ENCODE peak calls at places on chromosomes 5 and 9, in seven cellular contexts. One of them, this sample, is unnamed.

GRCh38 chr5:52915176-52915875 is 73.8 kb upstream of the ITGA2 start:
- DNase-seq in HEK293T: peak
- DNase-seq in globus pallidus: peak
- DNase-seq in ELR: peak
- DNase-seq in HFFc6: peak
- DNase-seq in effector CD4-positive, alpha-beta T cell: peak
- DNase-seq in left kidney: peak
- DNase-seq in this sample: peak

GRCh38 chr5:93078082-93079038 is 502.7 kb downstream of the NR2F1-AS1 start:
- DNase-seq in HFFc6: peak
- DNase-seq in ELR: peak
- DNase-seq in effector CD4-positive, alpha-beta T cell: no peak
- DNase-seq in HEK293T: no peak
- DNase-seq in left kidney: peak
- DNase-seq in globus pallidus: peak
- DNase-seq in this sample: no peak

GRCh38 chr5:76372320-76373054 is 30.6 kb upstream of the IQGAP2 start:
- DNase-seq in HFFc6: peak
- DNase-seq in effector CD4-positive, alpha-beta T cell: no peak
- DNase-seq in left kidney: no peak
- DNase-seq in HEK293T: no peak
- DNase-seq in ELR: peak
- DNase-seq in globus pallidus: no peak
- DNase-seq in this sample: no peak

GRCh38 chr5:81326554-81326953 is 25.2 kb downstream of the ZCCHC9 start:
- DNase-seq in globus pallidus: no peak
- DNase-seq in left kidney: no peak
- DNase-seq in HFFc6: no peak
- DNase-seq in HEK293T: no peak
- DNase-seq in ELR: peak
- DNase-seq in effector CD4-positive, alpha-beta T cell: no peak
- DNase-seq in this sample: no peak

GRCh38 chr5:19885040-19885824 is 102.8 kb downstream of the CDH18 start:
- DNase-seq in ELR: no peak
- DNase-seq in HEK293T: no peak
- DNase-seq in effector CD4-positive, alpha-beta T cell: no peak
- DNase-seq in left kidney: no peak
- DNase-seq in HFFc6: no peak
- DNase-seq in globus pallidus: no peak
- DNase-seq in this sample: no peak

GRCh38 chr5:584846-585245 is 27.3 kb upstream of the CEP72 start:
- DNase-seq in HFFc6: no peak
- DNase-seq in effector CD4-positive, alpha-beta T cell: no peak
- DNase-seq in ELR: no peak
- DNase-seq in HEK293T: no peak
- DNase-seq in left kidney: no peak
- DNase-seq in globus pallidus: no peak
- DNase-seq in this sample: no peak

GRCh38 chr9:121280715-121281613 is 13.0 kb downstream of the GSN start:
- DNase-seq in HEK293T: no peak
- DNase-seq in globus pallidus: no peak
- DNase-seq in left kidney: no peak
- DNase-seq in effector CD4-positive, alpha-beta T cell: no peak
- DNase-seq in ELR: no peak
- DNase-seq in HFFc6: no peak
- DNase-seq in this sample: no peak

GRCh38 chr5:56206126-56206525 is 27.0 kb downstream of the ANKRD55 start:
- DNase-seq in HEK293T: no peak
- DNase-seq in HFFc6: peak
- DNase-seq in globus pallidus: no peak
- DNase-seq in left kidney: no peak
- DNase-seq in effector CD4-positive, alpha-beta T cell: no peak
- DNase-seq in ELR: peak
- DNase-seq in this sample: no peak

GRCh38 chr5:143355710-143356109 is 47.8 kb downstream of the NR3C1 start:
- DNase-seq in HEK293T: peak
- DNase-seq in left kidney: peak
- DNase-seq in ELR: peak
- DNase-seq in effector CD4-positive, alpha-beta T cell: peak
- DNase-seq in HFFc6: peak
- DNase-seq in globus pallidus: peak
- DNase-seq in this sample: peak

GRCh38 chr5:55226934-55227737 is at the start of gene MCIDAS:
- DNase-seq in HFFc6: no peak
- DNase-seq in effector CD4-positive, alpha-beta T cell: peak
- DNase-seq in left kidney: peak
- DNase-seq in ELR: peak
- DNase-seq in HEK293T: peak
- DNase-seq in globus pallidus: no peak
- DNase-seq in this sample: no peak

GRCh38 chr9:32704343-32704742 is 68.9 kb upstream of the TAF1L start:
- DNase-seq in effector CD4-positive, alpha-beta T cell: no peak
- DNase-seq in left kidney: no peak
- DNase-seq in HFFc6: no peak
- DNase-seq in HEK293T: no peak
- DNase-seq in ELR: no peak
- DNase-seq in globus pallidus: no peak
- DNase-seq in this sample: no peak

GRCh38 chr9:133802256-133802655 is 64.1 kb upstream of the SARDH start:
- DNase-seq in HEK293T: no peak
- DNase-seq in HFFc6: no peak
- DNase-seq in effector CD4-positive, alpha-beta T cell: no peak
- DNase-seq in globus pallidus: no peak
- DNase-seq in ELR: no peak
- DNase-seq in left kidney: peak
- DNase-seq in this sample: no peak

GRCh38 chr9:96186601-96187011 is 115.4 kb downstream of the HSD17B3 start:
- DNase-seq in left kidney: peak
- DNase-seq in HFFc6: no peak
- DNase-seq in globus pallidus: no peak
- DNase-seq in ELR: no peak
- DNase-seq in effector CD4-positive, alpha-beta T cell: no peak
- DNase-seq in HEK293T: peak
- DNase-seq in this sample: no peak

GRCh38 chr5:147965712-147966111 is 59.4 kb upstream of the C5orf46 start:
- DNase-seq in HEK293T: no peak
- DNase-seq in effector CD4-positive, alpha-beta T cell: no peak
- DNase-seq in left kidney: no peak
- DNase-seq in HFFc6: no peak
- DNase-seq in ELR: no peak
- DNase-seq in globus pallidus: no peak
- DNase-seq in this sample: no peak

GRCh38 chr5:23522553-23522952 is 15.1 kb downstream of the PRDM9 start:
- DNase-seq in HFFc6: no peak
- DNase-seq in ELR: no peak
- DNase-seq in effector CD4-positive, alpha-beta T cell: no peak
- DNase-seq in globus pallidus: no peak
- DNase-seq in left kidney: no peak
- DNase-seq in HEK293T: no peak
- DNase-seq in this sample: no peak

GRCh38 chr5:96023518-96023917 is 61.9 kb upstream of the ELL2 start:
- DNase-seq in HEK293T: no peak
- DNase-seq in left kidney: no peak
- DNase-seq in ELR: peak
- DNase-seq in effector CD4-positive, alpha-beta T cell: no peak
- DNase-seq in HFFc6: peak
- DNase-seq in globus pallidus: no peak
- DNase-seq in this sample: no peak

GRCh38 chr5:1174122-1174936 is 27.1 kb upstream of the SLC6A19 start:
- DNase-seq in globus pallidus: no peak
- DNase-seq in effector CD4-positive, alpha-beta T cell: no peak
- DNase-seq in HEK293T: peak
- DNase-seq in HFFc6: peak
- DNase-seq in left kidney: peak
- DNase-seq in ELR: peak
- DNase-seq in this sample: no peak

GRCh38 chr9:93908591-93909241 is 46.4 kb downstream of the BARX1 start:
- DNase-seq in globus pallidus: no peak
- DNase-seq in HEK293T: no peak
- DNase-seq in HFFc6: no peak
- DNase-seq in effector CD4-positive, alpha-beta T cell: no peak
- DNase-seq in ELR: no peak
- DNase-seq in left kidney: peak
- DNase-seq in this sample: no peak

GRCh38 chr5:57696005-57696755 is 213.6 kb upstream of the ACTBL2 start:
- DNase-seq in effector CD4-positive, alpha-beta T cell: no peak
- DNase-seq in globus pallidus: peak
- DNase-seq in HFFc6: no peak
- DNase-seq in ELR: no peak
- DNase-seq in HEK293T: no peak
- DNase-seq in left kidney: no peak
- DNase-seq in this sample: no peak